ENCODE peak calls at places on chromosomes 1 and 21, in four cellular contexts. Z is GM12878, Q is K562, T is H1. G is an unnamed sample.

GRCh38 chr1:41221995-41222991 is 19.8 kb downstream of the SCMH1 start:
- DNase-seq in Z (no peak), Q (no peak), T (no peak), G (no peak)

GRCh38 chr1:175278236-175278635 is 85.7 kb upstream of the KIAA0040 start:
- DNase-seq in Z (no peak), Q (no peak), T (no peak), G (no peak)

GRCh38 chr1:204466416-204467405 is 27.9 kb downstream of the PIK3C2B start:
- DNase-seq in Z (no peak), Q (no peak), T (no peak), G (no peak)

GRCh38 chr1:59290173-59290954 is 6.5 kb upstream of the FGGY start:
- DNase-seq in Z (no peak), Q (peak; percentile 78), T (peak; percentile 33), G (peak; percentile 56)

GRCh38 chr1:59455206-59455605 is 158.3 kb downstream of the FGGY start:
- DNase-seq in Z (no peak), Q (no peak), T (no peak), G (no peak)

GRCh38 chr1:29245876-29246275 is 9.6 kb downstream of the PTPRU start:
- DNase-seq in Z (no peak), Q (no peak), T (no peak), G (peak; percentile 51)

GRCh38 chr1:83547903-83548302 is 451.0 kb downstream of the TTLL7 start:
- DNase-seq in Z (no peak), Q (no peak), T (no peak), G (no peak)

GRCh38 chr1:26541816-26542711 is 12.5 kb downstream of the RPS6KA1 start:
- DNase-seq in Z (peak; percentile 88), Q (peak; percentile 92), T (no peak), G (peak; percentile 47)

GRCh38 chr1:16420719-16421118 is 16.5 kb downstream of the SPATA21 start:
- DNase-seq in Z (peak; percentile 84), Q (no peak), T (no peak), G (no peak)

GRCh38 chr1:185155600-185156320 is 993 bp downstream of the TRMT1L start:
- DNase-seq in Z (peak; percentile 20), Q (peak; percentile 49), T (no peak), G (no peak)

GRCh38 chr1:90959352-90960206 is 62.3 kb downstream of the ZNF644 start:
- DNase-seq in Z (no peak), Q (no peak), T (no peak), G (peak; percentile 74)

GRCh38 chr1:234326493-234327366 is 46.5 kb upstream of the COA6 start:
- DNase-seq in Z (no peak), Q (peak; percentile 78), T (peak; percentile 41), G (peak; percentile 24)

GRCh38 chr1:161119379-161120061 is 1.6 kb downstream of the NIT1 start:
- DNase-seq in Z (no peak), Q (peak; percentile 83), T (no peak), G (no peak)

GRCh38 chr1:216119600-216119999 is 303.6 kb downstream of the USH2A start:
- DNase-seq in Z (no peak), Q (peak; percentile 9), T (no peak), G (peak; percentile 11)

GRCh38 chr1:54945393-54945936 is 35.0 kb upstream of the TMEM61 start:
- DNase-seq in Z (no peak), Q (no peak), T (no peak), G (no peak)

GRCh38 chr21:45698493-45698947 is 55.0 kb downstream of the PCBP3 start:
- DNase-seq in Z (no peak), Q (no peak), T (no peak), G (no peak)

GRCh38 chr1:28508435-28508754 is 2.6 kb downstream of the RCC1 start:
- DNase-seq in Z (no peak), Q (peak; percentile 60), T (no peak), G (no peak)

GRCh38 chr1:30645807-30646206 is 77.6 kb downstream of the MATN1 start:
- DNase-seq in Z (no peak), Q (no peak), T (no peak), G (no peak)

GRCh38 chr1:185734929-185735666 is 907 bp downstream of the HMCN1 start:
- DNase-seq in Z (no peak), Q (no peak), T (no peak), G (no peak)

GRCh38 chr21:22743085-22743484 is 1744.9 kb downstream of the NCAM2 start:
- DNase-seq in Z (no peak), Q (no peak), T (no peak), G (no peak)

GRCh38 chr1:116940809-116941640 is 31.3 kb downstream of the PTGFRN start:
- DNase-seq in Z (no peak), Q (no peak), T (no peak), G (no peak)

GRCh38 chr1:109493805-109494539 is at the start of gene CYB561D1:
- DNase-seq in Z (peak; percentile 55), Q (peak; percentile 94), T (no peak), G (peak; percentile 74)

GRCh38 chr1:21703318-21703963 is 34.3 kb upstream of the RAP1GAP start:
- DNase-seq in Z (no peak), Q (peak; percentile 71), T (no peak), G (peak; percentile 39)

GRCh38 chr1:116334015-116334547 is 39.0 kb upstream of the ATP1A1 start:
- DNase-seq in Z (no peak), Q (no peak), T (no peak), G (peak; percentile 18)

GRCh38 chr1:156122519-156123355 is 8.2 kb downstream of the LMNA start:
- DNase-seq in Z (no peak), Q (peak; percentile 84), T (no peak), G (peak; percentile 70)

GRCh38 chr1:54047384-54048315 is 5.4 kb downstream of the TMEM59 start:
- DNase-seq in Z (no peak), Q (no peak), T (no peak), G (no peak)

GRCh38 chr1:155858805-155859233 is 548 bp upstream of the SYT11 start:
- DNase-seq in Z (no peak), Q (peak; percentile 20), T (no peak), G (no peak)

GRCh38 chr21:18743523-18743922 is 339.9 kb upstream of the TMPRSS15 start:
- DNase-seq in Z (no peak), Q (no peak), T (no peak), G (no peak)

GRCh38 chr1:162846256-162847212 is 14.4 kb downstream of the CCDC190 start:
- DNase-seq in Z (no peak), Q (no peak), T (no peak), G (no peak)

GRCh38 chr1:228288536-228289238 is 80.8 kb downstream of the OBSCN start:
- DNase-seq in Z (no peak), Q (no peak), T (no peak), G (no peak)

GRCh38 chr1:46137901-46138300 is 5.5 kb upstream of the PIK3R3 start:
- DNase-seq in Z (no peak), Q (no peak), T (no peak), G (no peak)

GRCh38 chr1:19203440-19203839 is 6.6 kb downstream of the UBR4 start:
- DNase-seq in Z (no peak), Q (no peak), T (no peak), G (no peak)

GRCh38 chr1:241640149-241640866 is at the start of the genes CHML and OPN3:
- DNase-seq in Z (no peak), Q (peak; percentile 97), T (peak; percentile 62), G (peak; percentile 76)

DNA sequence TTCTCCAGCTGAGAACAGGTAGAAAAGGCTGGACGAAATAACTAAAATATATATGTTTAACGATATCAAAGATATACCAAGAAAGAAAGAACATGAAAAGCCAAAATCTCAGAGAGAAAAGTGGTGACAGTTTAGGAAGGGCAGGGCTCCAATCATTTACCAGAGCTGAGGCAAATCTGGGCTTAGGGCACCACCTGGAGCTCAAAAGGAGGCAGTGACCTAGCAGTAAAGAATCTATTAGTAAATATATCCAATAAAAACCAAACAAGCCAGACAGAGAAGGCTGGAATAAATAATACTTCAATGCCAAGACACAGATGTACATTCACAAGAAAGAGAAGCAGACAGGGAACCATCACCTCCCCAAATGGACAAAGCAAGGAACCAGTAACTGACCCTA is 43.5 kb downstream of the CHIA start:
- DNase-seq in Z (peak; percentile 33), Q (peak; percentile 38), T (no peak), G (peak; percentile 50)
- TF ChIP-seq HDAC6 in Z (no peak), Q (no peak), T (no peak), G (no peak)

GRCh38 chr1:42846257-42847110 is at the start of gene ZNF691:
- DNase-seq in Z (peak; percentile 92), Q (peak; percentile 99), T (peak; percentile 86), G (peak; percentile 97)

GRCh38 chr1:42845866-42846256 is 552 bp upstream of the ZNF691 start:
- DNase-seq in Z (no peak), Q (no peak), T (no peak), G (no peak)

GRCh38 chr1:42845193-42845592 is 1.2 kb upstream of the ZNF691 start:
- DNase-seq in Z (no peak), Q (no peak), T (no peak), G (no peak)

GRCh38 chr1:42847111-42847580 is 733 bp downstream of the ZNF691 start:
- DNase-seq in Z (no peak), Q (no peak), T (no peak), G (no peak)

DNA sequence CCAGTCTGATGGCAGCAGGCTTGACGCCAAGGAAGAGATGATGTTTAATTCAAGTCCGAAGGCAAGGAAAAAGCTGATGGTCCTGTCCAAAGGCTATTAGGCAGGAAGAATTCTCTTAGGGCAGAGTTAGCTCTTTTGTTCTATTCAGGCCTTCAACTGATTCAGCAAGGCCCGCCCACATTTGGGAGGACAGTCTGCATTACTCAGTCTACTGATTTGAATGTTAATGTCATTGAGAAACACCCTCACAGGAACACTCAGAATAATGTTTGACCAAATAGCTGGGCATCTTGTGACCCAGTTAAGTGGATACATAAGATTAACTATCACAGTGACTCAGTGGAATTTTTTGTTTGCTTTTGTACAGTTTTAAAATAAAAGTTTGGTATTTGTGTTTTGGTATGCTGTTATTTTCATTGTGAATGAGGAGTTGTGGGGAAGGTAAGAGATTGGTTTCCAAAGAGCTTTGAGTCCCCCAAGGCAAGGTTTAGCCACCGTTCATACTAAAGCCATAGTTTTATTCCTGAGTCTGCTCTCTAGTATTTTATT is 1.7 kb upstream of the ZNF691 start:
- DNase-seq in Z (no peak), Q (peak; percentile 64), T (no peak), G (no peak)
- TF ChIP-seq YY1 in Z (no peak), Q (no peak), T (no peak), G (no peak)

DNA sequence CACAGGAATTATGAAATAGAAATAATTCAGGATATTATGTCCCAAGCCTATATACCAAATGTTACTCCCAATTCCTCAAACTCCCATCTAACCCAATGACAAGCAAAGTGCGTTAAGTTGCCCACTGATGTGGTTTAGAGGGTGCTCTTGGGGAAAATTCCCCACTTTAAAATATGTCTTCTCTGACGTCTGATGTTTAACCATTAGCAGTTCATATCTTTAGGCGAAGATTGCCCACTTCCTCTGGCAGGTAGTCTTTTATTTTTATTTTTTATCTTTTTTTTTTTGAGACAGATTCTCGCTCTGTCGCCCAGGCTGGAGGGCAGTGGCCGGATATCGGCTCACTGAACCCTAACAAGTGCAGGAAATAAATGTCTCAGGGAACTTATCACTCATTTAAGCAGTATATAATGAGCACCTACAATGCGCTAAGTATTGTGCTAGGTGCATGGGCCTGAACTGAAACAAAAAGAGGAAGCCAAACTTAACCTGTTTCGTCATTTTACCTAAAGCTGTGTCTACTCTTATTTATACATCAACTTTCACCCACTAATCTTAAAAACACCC is 1.3 kb upstream of the LYST start:
- DNase-seq in Z (no peak), Q (no peak), T (no peak), G (no peak)
- TF ChIP-seq CBX5 in Z (no peak), Q (no peak), T (no peak), G (no peak)

DNA sequence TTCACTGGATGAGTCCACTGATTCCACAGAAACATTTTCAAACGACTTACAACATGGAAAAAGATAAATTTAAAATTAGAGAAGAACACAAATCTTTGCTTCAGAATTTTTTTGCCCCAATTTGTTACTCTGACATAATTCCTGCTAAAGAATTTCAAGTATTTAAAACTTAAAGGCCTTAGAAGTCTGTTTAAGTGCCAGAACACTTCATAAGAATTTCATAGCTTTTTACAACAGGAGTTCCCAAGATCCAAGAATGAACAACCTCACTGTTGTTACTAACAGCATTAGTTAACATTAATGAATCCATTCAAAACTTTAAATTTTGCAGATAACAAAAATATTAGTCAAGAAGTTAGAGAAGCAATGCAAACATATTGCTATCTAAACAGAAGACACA is 31.7 kb downstream of the ARHGAP29 start:
- DNase-seq in Z (no peak), Q (no peak), T (no peak), G (no peak)
- TF ChIP-seq HDAC6 in Z (no peak), Q (no peak), T (no peak), G (no peak)

G was measured in HepG2.